ENCODE peak calls at places on chromosomes 5 and 9, in four cellular contexts. F is A549, J is psoas muscle, V is fibroblast of lung. E is an unnamed sample.

GRCh38 chr5:58274199-58274598 is 185.7 kb downstream of the PLK2 start:
- DNase-seq in F (no peak), J (no peak), V (no peak), E (no peak)

GRCh38 chr5:61600141-61600480 is 268.1 kb downstream of the ZSWIM6 start:
- DNase-seq in F (no peak), J (no peak), V (no peak), E (no peak)

GRCh38 chr5:62596096-62596495 is 17.5 kb downstream of the LRRC70 start:
- DNase-seq in F (no peak), J (no peak), V (no peak), E (no peak)

GRCh38 chr9:114282926-114283325 is 40.0 kb upstream of the ORM1 start:
- DNase-seq in F (no peak), J (peak; percentile 30), V (peak; percentile 84), E (no peak)

GRCh38 chr5:154479160-154479943 is 1.3 kb upstream of the HAND1 start:
- DNase-seq in F (no peak), J (peak; percentile 45), V (no peak), E (no peak)

GRCh38 chr5:32044904-32045303 is 129.2 kb downstream of the GOLPH3 start:
- DNase-seq in F (peak; percentile 49), J (no peak), V (peak; percentile 35), E (no peak)

GRCh38 chr5:158313739-158314464 is 455.0 kb upstream of the CLINT1 start:
- DNase-seq in F (no peak), J (no peak), V (no peak), E (no peak)

GRCh38 chr9:113158446-113158845 is 7.6 kb downstream of the SLC31A2 start:
- DNase-seq in F (no peak), J (no peak), V (no peak), E (no peak)

GRCh38 chr5:98775246-98775961 is 1.9 kb downstream of the RGMB start:
- DNase-seq in F (no peak), J (no peak), V (no peak), E (peak; percentile 63)

GRCh38 chr5:53501054-53501453 is 20.6 kb downstream of the FST start:
- DNase-seq in F (no peak), J (no peak), V (no peak), E (no peak)

GRCh38 chr9:78038620-78039300 is 7.1 kb upstream of the GNAQ start:
- DNase-seq in F (no peak), J (no peak), V (no peak), E (no peak)

GRCh38 chr5:175742290-175742994 is 84.6 kb downstream of the HRH2 start:
- DNase-seq in F (no peak), J (no peak), V (no peak), E (no peak)

GRCh38 chr9:109771084-109771483 is 8.9 kb upstream of the PALM2AKAP2 start:
- DNase-seq in F (no peak), J (no peak), V (peak; percentile 58), E (no peak)

GRCh38 chr5:172278356-172278755 is 5.2 kb downstream of the UBTD2 start:
- DNase-seq in F (no peak), J (no peak), V (no peak), E (no peak)

GRCh38 chr5:17743580-17744435 is 109.5 kb downstream of the TAF11L14 start:
- DNase-seq in F (no peak), J (no peak), V (peak; percentile 44), E (no peak)

GRCh38 chr5:168163966-168164365 is 127.5 kb upstream of the WWC1 start:
- DNase-seq in F (no peak), J (no peak), V (no peak), E (no peak)

GRCh38 chr9:94554439-94555331 is at the start of gene PCAT7:
- DNase-seq in F (peak; percentile 64), J (no peak), V (peak; percentile 4), E (peak; percentile 78)

GRCh38 chr5:107605596-107606125 is 65.1 kb downstream of the EFNA5 start:
- DNase-seq in F (no peak), J (no peak), V (no peak), E (no peak)

GRCh38 chr9:98057095-98057799 is 715 bp downstream of the NANS start:
- DNase-seq in F (no peak), J (no peak), V (peak; percentile 14), E (peak; percentile 19)

GRCh38 chr5:67197536-67197935 is 937 bp upstream of the CD180 start:
- DNase-seq in F (no peak), J (no peak), V (no peak), E (no peak)

GRCh38 chr5:140996055-140996454 is 29.8 kb downstream of the PCDHAC2 start:
- DNase-seq in F (no peak), J (no peak), V (no peak), E (no peak)

GRCh38 chr9:127158995-127159801 is 36.8 kb upstream of the ANGPTL2 start:
- DNase-seq in F (peak; percentile 19), J (peak; percentile 90), V (peak; percentile 87), E (no peak)

GRCh38 chr5:56803894-56804293 is 11.5 kb upstream of the MAP3K1 start:
- DNase-seq in F (no peak), J (no peak), V (no peak), E (no peak)
- H3K4me3 ChIP-seq in F (no peak overlapping the region), J (no peak overlapping the region), V (no peak overlapping the region), E (no peak overlapping the region)

GRCh38 chr5:179162351-179163235 is 102.4 kb downstream of the ZNF354C start:
- DNase-seq in F (no peak), J (no peak), V (no peak), E (no peak)

GRCh38 chr5:179164331-179165311 is 104.4 kb downstream of the ZNF354C start:
- DNase-seq in F (no peak), J (no peak), V (no peak), E (no peak)

GRCh38 chr5:179161901-179162300 is 101.7 kb downstream of the ZNF354C start:
- DNase-seq in F (no peak), J (no peak), V (no peak), E (no peak)

GRCh38 chr5:179165421-179166170 is 105.4 kb downstream of the ZNF354C start:
- DNase-seq in F (no peak), J (no peak), V (no peak), E (no peak)

DNA sequence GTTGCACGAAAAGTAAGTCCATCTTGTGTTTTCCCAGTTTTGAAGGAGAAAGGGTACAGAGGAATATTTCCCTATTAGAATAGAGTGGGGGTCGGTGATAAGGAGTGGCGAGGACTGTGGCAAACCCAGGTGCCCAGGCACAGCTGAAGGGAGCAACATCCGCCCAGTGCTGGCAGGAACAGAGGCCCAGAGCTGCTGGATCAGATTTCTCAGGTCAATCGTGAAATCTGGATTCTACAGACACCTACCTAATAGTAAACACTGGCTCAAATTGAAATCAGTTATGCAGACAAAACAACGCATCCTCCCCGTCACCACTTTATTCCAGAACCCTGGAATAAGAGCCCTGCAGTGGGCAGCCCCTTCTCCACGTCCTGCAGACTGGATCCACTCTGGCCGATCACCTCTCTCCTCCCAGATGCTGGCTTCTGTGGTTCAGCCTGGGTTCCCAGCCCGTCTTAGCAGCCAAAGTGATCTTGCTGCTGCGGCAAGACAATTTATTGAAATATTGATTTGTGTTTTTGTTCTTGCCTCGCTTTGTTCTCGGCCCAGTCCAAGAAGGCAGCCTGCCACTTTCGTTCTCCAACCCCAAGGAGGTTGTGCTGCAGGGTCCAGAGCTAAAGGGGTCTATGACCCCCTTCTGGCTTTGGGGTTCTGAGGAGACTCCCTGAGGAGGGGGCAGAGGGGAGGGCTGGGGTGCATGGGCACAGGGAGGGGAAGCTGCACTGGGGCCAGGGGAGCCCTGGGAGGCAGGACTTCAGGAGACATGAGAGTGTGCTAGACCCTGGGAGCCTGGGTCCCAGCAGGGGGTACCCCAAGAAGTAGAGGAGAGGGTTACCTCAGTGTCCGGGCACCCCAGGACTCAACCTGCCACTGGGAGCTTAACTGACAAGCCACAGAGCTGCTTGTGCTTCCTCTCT is 103.3 kb downstream of the ZNF354C start:
- DNase-seq in F (no peak), J (no peak), V (no peak), E (no peak)
- H3K9me3 ChIP-seq in F (peaks cover 24% of the 10 kb centered on the region), J (no peaks in the 10 kb centered on the region), V (no peaks in the 10 kb centered on the region), E (no peaks in the 10 kb centered on the region)

GRCh38 chr5:127891942-127892341 is 188.8 kb downstream of the CCDC192 start:
- DNase-seq in F (no peak), J (no peak), V (no peak), E (no peak)

GRCh38 chr5:127892467-127893207 is 189.4 kb downstream of the CCDC192 start:
- DNase-seq in F (no peak), J (no peak), V (peak; percentile 50), E (peak; percentile 39)

GRCh38 chr5:127894461-127894860 is 189.1 kb upstream of the SLC12A2 start:
- DNase-seq in F (no peak), J (no peak), V (no peak), E (peak; percentile 35)

GRCh38 chr5:127898551-127899213 is 184.9 kb upstream of the SLC12A2 start:
- DNase-seq in F (no peak), J (no peak), V (peak; percentile 62), E (no peak)

GRCh38 chr5:127893232-127893631 is 190.0 kb downstream of the CCDC192 start:
- DNase-seq in F (no peak), J (no peak), V (no peak), E (no peak)
- H3K4me3 ChIP-seq in F (peak overlapping the region; percentile 20), J (no peak overlapping the region), V (no peak overlapping the region), E (no peak overlapping the region)

GRCh38 chr5:179120951-179121666 is 60.9 kb downstream of the ZNF354C start:
- DNase-seq in F (no peak), J (no peak), V (no peak), E (no peak)

GRCh38 chr5:179123109-179123426 is 62.9 kb downstream of the ZNF354C start:
- DNase-seq in F (no peak), J (no peak), V (no peak), E (no peak)

GRCh38 chr5:179120421-179120861 is 60.3 kb downstream of the ZNF354C start:
- DNase-seq in F (no peak), J (no peak), V (no peak), E (no peak)

GRCh38 chr5:179122411-179123108 is 62.4 kb downstream of the ZNF354C start:
- DNase-seq in F (no peak), J (no peak), V (no peak), E (no peak)

DNA sequence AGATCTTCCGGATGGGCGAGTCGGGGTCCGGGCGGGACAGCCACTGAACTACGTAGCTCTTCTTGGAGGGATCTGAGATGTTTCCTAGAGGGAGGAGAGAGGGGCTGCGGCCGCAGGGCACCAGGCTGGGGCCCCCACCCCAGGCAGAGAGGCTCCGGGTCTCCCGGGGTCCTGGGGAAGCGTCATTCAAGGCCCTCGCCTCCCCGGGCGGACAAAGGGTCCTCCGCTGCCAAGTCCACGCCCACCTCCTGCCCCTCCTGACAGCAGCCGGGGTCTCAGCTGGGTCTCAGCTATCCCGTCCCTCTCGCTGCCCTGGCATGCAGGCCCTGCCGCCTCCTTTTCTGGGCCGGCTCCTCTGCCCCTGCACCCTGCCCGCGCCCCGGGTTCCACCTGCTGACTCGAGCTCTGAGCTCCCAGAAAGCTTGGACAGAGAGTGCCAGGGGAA is 61.5 kb downstream of the ZNF354C start:
- DNase-seq in F (no peak), J (no peak), V (no peak), E (no peak)
- H3K9me3 ChIP-seq in F (peaks cover 22% of the 10 kb centered on the region), J (no peaks in the 10 kb centered on the region), V (no peaks in the 10 kb centered on the region), E (no peaks in the 10 kb centered on the region)